ENCODE peak calls at places on chromosomes 2 and 18, in five cellular contexts. L, V, I, Z and E are unnamed samples.

GRCh38 chr2:180540761-180541160 is 439.6 kb upstream of the UBE2E3 start:
- DNase-seq in V (no peak), Z (no peak), I (no peak), L (no peak), E (no peak)

GRCh38 chr2:55061534-55062344 is 11.5 kb upstream of the RTN4 start:
- DNase-seq in Z (no peak), V (no peak), I (no peak), L (no peak), E (no peak)

GRCh38 chr18:70380915-70381896 is 92.4 kb downstream of the SOCS6 start:
- DNase-seq in V (peak; percentile 64), I (no peak), Z (no peak), L (peak; percentile 60), E (peak; percentile 44)

GRCh38 chr2:127197475-127198385 is 22.4 kb downstream of the CYP27C1 start:
- DNase-seq in Z (peak; percentile 63), L (peak; percentile 63), I (no peak), V (peak; percentile 91), E (peak; percentile 79)

GRCh38 chr2:27305516-27305915 is 2.7 kb downstream of the UCN start:
- DNase-seq in Z (no peak), L (no peak), I (no peak), V (no peak), E (no peak)

GRCh38 chr2:168192839-168193616 is 54.4 kb downstream of the STK39 start:
- DNase-seq in V (peak; percentile 67), Z (no peak), L (no peak), I (no peak), E (no peak)

GRCh38 chr2:224395646-224396390 is 6.1 kb downstream of the FAM124B start:
- DNase-seq in Z (no peak), V (no peak), L (no peak), I (no peak), E (no peak)

GRCh38 chr2:239245872-239246701 is 154.7 kb downstream of the HDAC4 start:
- DNase-seq in I (no peak), V (no peak), Z (no peak), L (no peak), E (no peak)

GRCh38 chr2:172614932-172615331 is 59.0 kb downstream of the PDK1 start:
- DNase-seq in I (no peak), V (no peak), L (no peak), Z (no peak), E (no peak)

GRCh38 chr2:25899404-25899925 is 21.2 kb upstream of the ASXL2 start:
- DNase-seq in I (no peak), V (no peak), L (no peak), Z (no peak), E (no peak)

GRCh38 chr2:68824831-68825230 is 46.4 kb downstream of the BMP10 start:
- DNase-seq in Z (no peak), I (no peak), L (no peak), V (no peak), E (no peak)

GRCh38 chr2:215420471-215420935 is 15.4 kb downstream of the FN1 start:
- DNase-seq in I (no peak), L (no peak), V (no peak), Z (no peak), E (no peak)

GRCh38 chr2:121128741-121129659 is 156.0 kb downstream of the TFCP2L1 start:
- DNase-seq in Z (peak; percentile 48), V (peak; percentile 64), I (no peak), L (peak; percentile 46), E (peak; percentile 43)

GRCh38 chr2:86025976-86026743 is 79.5 kb downstream of the POLR1A start:
- DNase-seq in I (no peak), Z (no peak), V (no peak), L (no peak), E (no peak)

GRCh38 chr2:70133127-70133452 is 45.8 kb downstream of the PCBP1 start:
- DNase-seq in V (no peak), I (no peak), L (no peak), Z (no peak), E (no peak)

GRCh38 chr2:19474128-19474527 is 115.7 kb upstream of the OSR1 start:
- DNase-seq in Z (no peak), L (no peak), V (peak; percentile 93), I (no peak), E (no peak)

GRCh38 chr2:95297088-95297487 is at the start of gene KCNIP3:
- DNase-seq in V (no peak), I (no peak), L (no peak), Z (no peak), E (no peak)

GRCh38 chr18:53838796-53839195 is 385.7 kb downstream of the MBD2 start:
- DNase-seq in Z (no peak), L (no peak), I (no peak), V (no peak), E (no peak)

GRCh38 chr18:8231316-8231715 is 377.9 kb upstream of the RAB12 start:
- DNase-seq in V (no peak), L (no peak), I (no peak), Z (no peak), E (no peak)

GRCh38 chr2:172172513-172173217 is 70.0 kb upstream of the DLX2 start:
- DNase-seq in L (peak; percentile 69), I (peak; percentile 58), V (peak; percentile 93), Z (peak; percentile 33), E (peak; percentile 58)

GRCh38 chr2:49619804-49620203 is 465.5 kb upstream of the FSHR start:
- DNase-seq in V (peak; percentile 5), Z (no peak), L (no peak), I (no peak), E (no peak)

GRCh38 chr2:177772529-177772928 is 300.0 kb downstream of the PDE11A start:
- DNase-seq in L (peak; percentile 50), Z (peak; percentile 39), V (peak; percentile 51), I (no peak), E (peak; percentile 30)

GRCh38 chr18:62521588-62521987 is 1.2 kb upstream of the ZCCHC2 start:
- DNase-seq in L (no peak), V (peak; percentile 70), Z (no peak), I (no peak), E (no peak)

GRCh38 chr2:238231251-238231793 is 8.5 kb downstream of the HES6 start:
- DNase-seq in V (peak; percentile 94), L (peak; percentile 73), Z (no peak), I (no peak), E (no peak)

GRCh38 chr18:75161629-75162028 is 47.3 kb downstream of the PTGR3 start:
- DNase-seq in L (no peak), I (no peak), Z (peak; percentile 32), V (peak; percentile 81), E (peak; percentile 61)

GRCh38 chr2:204228169-204228940 is 291.8 kb downstream of the ICOS start:
- DNase-seq in Z (no peak), V (no peak), I (peak; percentile 9), L (no peak), E (no peak)

GRCh38 chr2:161004379-161004778 is 155.8 kb upstream of the TANK start:
- DNase-seq in V (peak; percentile 12), Z (peak; percentile 4), I (no peak), L (no peak), E (peak; percentile 24)

GRCh38 chr2:198045227-198045626 is 240.8 kb downstream of the PLCL1 start:
- DNase-seq in L (no peak), Z (no peak), I (no peak), V (no peak), E (no peak)

GRCh38 chr2:152038451-152038958 is 60.3 kb downstream of the CACNB4 start:
- DNase-seq in Z (no peak), I (no peak), L (no peak), V (peak; percentile 36), E (no peak)

GRCh38 chr18:68426731-68427315 is 288.1 kb downstream of the TMX3 start:
- DNase-seq in V (no peak), I (no peak), Z (no peak), L (no peak), E (no peak)

GRCh38 chr2:46294185-46294836 is 2.9 kb upstream of the EPAS1 start:
- DNase-seq in Z (no peak), L (peak; percentile 63), I (no peak), V (peak; percentile 24), E (peak; percentile 69)

GRCh38 chr2:44553456-44553855 is 191.7 kb downstream of the CAMKMT start:
- DNase-seq in I (no peak), Z (no peak), V (no peak), L (no peak), E (no peak)

DNA sequence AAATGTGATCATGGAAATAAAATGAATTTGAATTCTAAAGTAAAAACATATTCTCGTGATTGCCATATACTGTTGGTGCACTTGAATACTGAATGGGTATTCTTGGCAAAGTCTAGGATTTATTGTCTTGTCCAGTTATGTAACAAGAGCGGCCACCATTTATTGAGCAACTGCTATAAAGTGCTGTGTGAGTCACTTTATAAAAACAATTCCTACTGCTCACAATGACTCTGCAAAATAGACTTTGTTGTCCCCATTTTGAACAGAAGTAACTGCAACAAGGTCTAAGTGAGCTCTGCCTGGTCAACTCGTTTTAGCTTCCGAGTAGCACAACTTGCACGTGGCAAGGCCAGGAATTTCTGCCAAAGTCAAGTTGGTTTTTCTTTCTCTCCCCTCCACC is 995.6 kb upstream of the FANCL start:
- DNase-seq in L (no peak), Z (no peak), I (no peak), V (peak; percentile 72), E (peak; percentile 76)
- TF ChIP-seq MAX in L (no peak), Z (no peak), I (no peak), V (no peak), E (no peak)

GRCh38 chr2:208265807-208266640 is at the start of gene PIKFYVE:
- DNase-seq in Z (peak; percentile 96), L (peak; percentile 87), V (peak; percentile 100), I (peak; percentile 93), E (peak; percentile 92)
- TF ChIP-seq POLR2A in Z (no peak), L (peak; percentile 79), V (peak; percentile 57), I (peak; percentile 64), E (peak; percentile 35)

DNA sequence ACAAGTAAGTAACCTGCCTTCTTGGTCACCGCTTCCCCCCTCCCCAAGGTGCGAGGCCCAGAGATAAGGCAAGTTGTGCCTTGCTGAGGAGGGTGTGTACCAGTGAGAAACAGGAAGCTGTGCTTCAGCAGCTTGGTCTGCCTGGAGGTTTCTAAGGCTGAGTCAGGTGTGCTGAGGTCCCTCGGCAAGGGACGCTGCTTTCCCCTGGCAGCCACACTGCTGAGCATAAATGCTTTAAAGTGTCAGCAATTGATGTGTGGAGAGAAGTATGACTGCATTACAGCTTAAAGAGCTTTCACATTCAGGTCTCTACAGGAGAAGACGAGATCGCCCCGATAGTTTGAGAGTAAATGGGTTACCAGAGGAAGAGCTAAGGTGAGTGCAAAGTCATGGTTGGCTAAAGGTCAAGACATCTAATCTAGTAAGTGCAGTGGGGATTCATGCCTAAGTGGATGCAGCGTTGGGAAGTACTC is 86.9 kb downstream of the LIMS1 start:
- DNase-seq in Z (peak; percentile 19), I (peak; percentile 31), V (peak; percentile 66), L (peak; percentile 51), E (no peak)
- TF ChIP-seq MAX in Z (peak; percentile 43), I (no peak), V (no peak), L (peak; percentile 50), E (peak; percentile 16)

DNA sequence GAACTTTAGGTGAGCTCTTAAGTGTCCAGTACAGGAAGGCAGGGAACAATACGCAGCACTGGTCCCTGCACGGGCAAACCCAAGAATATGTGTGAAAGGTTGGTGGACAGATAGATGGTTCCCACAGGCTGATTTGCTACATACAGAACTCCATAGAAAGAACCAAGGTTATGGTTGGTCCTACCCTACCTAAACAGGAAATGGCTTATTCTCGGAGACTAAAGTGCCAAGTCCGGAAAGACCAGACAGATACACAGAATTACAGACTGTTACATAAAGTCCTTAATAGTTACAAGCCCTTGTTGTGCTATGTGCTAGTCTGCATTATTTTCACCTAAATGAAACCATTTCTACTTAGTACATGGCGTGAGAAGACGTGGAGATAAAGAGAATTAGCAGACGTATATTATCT is 1.2 kb downstream of the REV1 start:
- DNase-seq in Z (no peak), L (no peak), V (peak; percentile 66), I (no peak), E (peak; percentile 28)
- TF ChIP-seq POLR2A in Z (no peak), L (no peak), V (no peak), I (no peak), E (no peak)